ENCODE peak calls at places on chromosomes 13 and 19, in ten cellular contexts. One of them, this sample, is unnamed.

GRCh38 chr19:10230904-10231623 is at the start of gene S1PR2:
- DNase-seq in retinal pigment epithelial cell: no peak
- DNase-seq in PC-9: peak
- DNase-seq in fibroblast of lung: peak
- DNase-seq in thoracic aorta: no peak
- DNase-seq in dorsolateral prefrontal cortex: no peak
- DNase-seq in GM12864: no peak
- DNase-seq in cardiac fibroblast: peak
- DNase-seq in pancreas: peak
- DNase-seq in choroid plexus epithelial cell: peak
- DNase-seq in this sample: peak

GRCh38 chr13:112877976-112878955 is 90.7 kb upstream of the MCF2L start:
- DNase-seq in cardiac fibroblast: no peak
- DNase-seq in GM12864: no peak
- DNase-seq in pancreas: no peak
- DNase-seq in retinal pigment epithelial cell: no peak
- DNase-seq in PC-9: no peak
- DNase-seq in thoracic aorta: no peak
- DNase-seq in dorsolateral prefrontal cortex: peak
- DNase-seq in choroid plexus epithelial cell: no peak
- DNase-seq in fibroblast of lung: no peak
- DNase-seq in this sample: no peak

GRCh38 chr19:3171894-3172679 is 6.5 kb upstream of the S1PR4 start:
- DNase-seq in cardiac fibroblast: no peak
- DNase-seq in fibroblast of lung: no peak
- DNase-seq in thoracic aorta: no peak
- DNase-seq in pancreas: no peak
- DNase-seq in PC-9: no peak
- DNase-seq in retinal pigment epithelial cell: no peak
- DNase-seq in choroid plexus epithelial cell: no peak
- DNase-seq in GM12864: no peak
- DNase-seq in dorsolateral prefrontal cortex: no peak
- DNase-seq in this sample: no peak

GRCh38 chr19:42059196-42059595 is 10.8 kb downstream of the GRIK5 start:
- DNase-seq in dorsolateral prefrontal cortex: no peak
- DNase-seq in thoracic aorta: no peak
- DNase-seq in GM12864: no peak
- DNase-seq in PC-9: no peak
- DNase-seq in fibroblast of lung: no peak
- DNase-seq in cardiac fibroblast: no peak
- DNase-seq in pancreas: no peak
- DNase-seq in retinal pigment epithelial cell: no peak
- DNase-seq in choroid plexus epithelial cell: no peak
- DNase-seq in this sample: no peak

GRCh38 chr13:34675626-34676025 is 266.4 kb upstream of the NBEA start:
- DNase-seq in thoracic aorta: no peak
- DNase-seq in PC-9: no peak
- DNase-seq in dorsolateral prefrontal cortex: no peak
- DNase-seq in retinal pigment epithelial cell: no peak
- DNase-seq in GM12864: no peak
- DNase-seq in cardiac fibroblast: no peak
- DNase-seq in choroid plexus epithelial cell: peak
- DNase-seq in pancreas: no peak
- DNase-seq in fibroblast of lung: peak
- DNase-seq in this sample: peak

GRCh38 chr19:43780706-43781525 is at the start of gene KCNN4:
- DNase-seq in retinal pigment epithelial cell: no peak
- DNase-seq in choroid plexus epithelial cell: peak
- DNase-seq in PC-9: peak
- DNase-seq in dorsolateral prefrontal cortex: no peak
- DNase-seq in thoracic aorta: no peak
- DNase-seq in GM12864: no peak
- DNase-seq in cardiac fibroblast: peak
- DNase-seq in pancreas: no peak
- DNase-seq in fibroblast of lung: peak
- DNase-seq in this sample: peak

GRCh38 chr13:74747186-74747955 is 613.2 kb upstream of the KLF12 start:
- DNase-seq in dorsolateral prefrontal cortex: no peak
- DNase-seq in GM12864: no peak
- DNase-seq in fibroblast of lung: no peak
- DNase-seq in retinal pigment epithelial cell: no peak
- DNase-seq in cardiac fibroblast: no peak
- DNase-seq in PC-9: no peak
- DNase-seq in choroid plexus epithelial cell: peak
- DNase-seq in thoracic aorta: no peak
- DNase-seq in pancreas: no peak
- DNase-seq in this sample: no peak

GRCh38 chr13:49683489-49683888 is 7.8 kb downstream of the EBPL start:
- DNase-seq in dorsolateral prefrontal cortex: no peak
- DNase-seq in choroid plexus epithelial cell: no peak
- DNase-seq in PC-9: no peak
- DNase-seq in cardiac fibroblast: no peak
- DNase-seq in retinal pigment epithelial cell: no peak
- DNase-seq in fibroblast of lung: no peak
- DNase-seq in pancreas: no peak
- DNase-seq in GM12864: no peak
- DNase-seq in thoracic aorta: no peak
- DNase-seq in this sample: no peak

GRCh38 chr13:53873558-53873957 is 844.9 kb downstream of the OLFM4 start:
- DNase-seq in fibroblast of lung: no peak
- DNase-seq in choroid plexus epithelial cell: no peak
- DNase-seq in thoracic aorta: no peak
- DNase-seq in retinal pigment epithelial cell: no peak
- DNase-seq in PC-9: no peak
- DNase-seq in GM12864: no peak
- DNase-seq in pancreas: no peak
- DNase-seq in cardiac fibroblast: no peak
- DNase-seq in dorsolateral prefrontal cortex: no peak
- DNase-seq in this sample: no peak

GRCh38 chr19:34835952-34836351 is 62.9 kb upstream of the ZNF599 start:
- DNase-seq in GM12864: no peak
- DNase-seq in cardiac fibroblast: no peak
- DNase-seq in fibroblast of lung: no peak
- DNase-seq in dorsolateral prefrontal cortex: no peak
- DNase-seq in retinal pigment epithelial cell: no peak
- DNase-seq in pancreas: no peak
- DNase-seq in thoracic aorta: no peak
- DNase-seq in choroid plexus epithelial cell: no peak
- DNase-seq in PC-9: no peak
- DNase-seq in this sample: no peak

GRCh38 chr13:111531505-111531904 is 211.1 kb downstream of the TEX29 start:
- DNase-seq in cardiac fibroblast: peak
- DNase-seq in GM12864: no peak
- DNase-seq in choroid plexus epithelial cell: peak
- DNase-seq in thoracic aorta: no peak
- DNase-seq in retinal pigment epithelial cell: no peak
- DNase-seq in fibroblast of lung: no peak
- DNase-seq in pancreas: no peak
- DNase-seq in dorsolateral prefrontal cortex: no peak
- DNase-seq in PC-9: no peak
- DNase-seq in this sample: no peak

GRCh38 chr19:11064831-11065303 is 24.4 kb upstream of the LDLR start:
- DNase-seq in thoracic aorta: no peak
- DNase-seq in retinal pigment epithelial cell: no peak
- DNase-seq in fibroblast of lung: peak
- DNase-seq in choroid plexus epithelial cell: peak
- DNase-seq in dorsolateral prefrontal cortex: no peak
- DNase-seq in cardiac fibroblast: peak
- DNase-seq in GM12864: no peak
- DNase-seq in pancreas: no peak
- DNase-seq in PC-9: no peak
- DNase-seq in this sample: peak

GRCh38 chr13:87129602-87130300 is 541.4 kb upstream of the SLITRK5 start:
- DNase-seq in pancreas: no peak
- DNase-seq in choroid plexus epithelial cell: peak
- DNase-seq in dorsolateral prefrontal cortex: no peak
- DNase-seq in GM12864: no peak
- DNase-seq in cardiac fibroblast: no peak
- DNase-seq in retinal pigment epithelial cell: no peak
- DNase-seq in thoracic aorta: no peak
- DNase-seq in fibroblast of lung: peak
- DNase-seq in PC-9: no peak
- DNase-seq in this sample: no peak

DNA sequence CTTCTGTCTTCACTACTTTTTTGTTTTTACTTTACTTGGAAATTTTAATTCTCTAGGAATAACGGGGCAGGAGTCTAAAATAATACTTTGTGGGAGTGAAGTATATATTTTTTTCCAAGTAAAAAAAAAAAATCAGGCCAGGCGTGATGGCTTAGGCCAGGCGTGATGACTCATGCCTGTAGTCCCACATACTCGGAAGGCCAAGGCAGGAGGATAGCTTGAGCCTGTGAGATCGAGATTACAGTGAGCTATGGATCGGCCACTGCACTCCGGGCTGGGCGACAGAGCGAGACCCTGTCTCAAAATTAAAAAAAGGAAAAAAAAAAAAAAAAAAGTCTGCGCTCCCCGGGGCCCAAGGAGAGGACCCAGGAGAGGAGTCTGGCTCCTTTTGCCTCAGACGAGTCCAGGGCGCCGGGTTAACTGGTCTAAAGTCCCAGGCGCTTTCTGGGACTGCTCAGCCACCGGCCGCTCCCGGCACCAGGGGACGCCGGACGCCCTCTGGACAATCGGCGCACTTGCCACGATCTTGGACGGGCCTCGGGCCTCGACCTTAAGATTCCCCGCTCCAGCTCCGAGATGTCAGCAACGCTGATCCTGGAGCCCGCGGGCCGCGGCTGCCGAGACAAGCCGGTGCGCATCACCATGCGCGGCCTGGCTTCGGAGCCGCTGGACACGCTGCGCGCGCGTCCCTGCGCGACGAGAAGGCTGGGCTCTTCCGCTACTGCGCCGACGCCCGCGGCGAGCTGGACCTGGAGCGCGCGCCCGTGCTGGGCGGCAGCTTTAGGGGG is 2.7 kb upstream of the ZFP82 start:
- DNase-seq in GM12864: no peak
- DNase-seq in cardiac fibroblast: peak
- DNase-seq in dorsolateral prefrontal cortex: peak
- DNase-seq in retinal pigment epithelial cell: peak
- DNase-seq in thoracic aorta: no peak
- DNase-seq in PC-9: no peak
- DNase-seq in pancreas: no peak
- DNase-seq in choroid plexus epithelial cell: peak
- DNase-seq in fibroblast of lung: peak
- DNase-seq in this sample: peak
- TF ChIP-seq CTCF in GM12864: no peak
- TF ChIP-seq CTCF in cardiac fibroblast: no peak
- TF ChIP-seq CTCF in dorsolateral prefrontal cortex: no peak
- TF ChIP-seq CTCF in retinal pigment epithelial cell: no peak
- TF ChIP-seq CTCF in thoracic aorta: no peak
- TF ChIP-seq CTCF in PC-9: no peak
- TF ChIP-seq CTCF in pancreas: no peak
- TF ChIP-seq CTCF in choroid plexus epithelial cell: no peak
- TF ChIP-seq CTCF in fibroblast of lung: no peak
- TF ChIP-seq CTCF in this sample: no peak

DNA sequence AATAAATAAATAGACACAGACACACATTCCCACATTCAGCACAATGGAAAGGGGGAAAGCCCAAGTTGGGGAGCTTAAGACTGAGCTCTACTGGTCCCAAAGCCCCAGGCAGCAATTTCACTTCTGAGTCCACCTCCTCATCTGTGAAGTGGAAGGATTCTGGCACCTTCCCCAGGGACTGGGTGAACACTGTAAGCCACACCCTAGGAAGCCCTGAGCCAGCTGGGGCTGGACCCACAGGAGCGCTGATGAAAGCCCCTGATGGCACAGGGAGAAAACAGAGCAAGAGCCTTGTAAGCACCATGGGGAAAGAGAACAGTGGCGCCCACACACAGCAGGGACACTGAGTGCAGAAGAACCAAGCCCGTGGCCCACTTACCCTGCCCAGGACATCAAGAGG is 37.8 kb downstream of the EPS15L1 start:
- DNase-seq in fibroblast of lung: peak
- DNase-seq in pancreas: no peak
- DNase-seq in cardiac fibroblast: peak
- DNase-seq in retinal pigment epithelial cell: no peak
- DNase-seq in thoracic aorta: no peak
- DNase-seq in dorsolateral prefrontal cortex: no peak
- DNase-seq in GM12864: no peak
- DNase-seq in PC-9: no peak
- DNase-seq in choroid plexus epithelial cell: no peak
- DNase-seq in this sample: no peak
- H3K4me3 ChIP-seq in fibroblast of lung: no peak
- H3K4me3 ChIP-seq in pancreas: no peak
- H3K4me3 ChIP-seq in cardiac fibroblast: no peak
- H3K4me3 ChIP-seq in retinal pigment epithelial cell: no peak
- H3K4me3 ChIP-seq in thoracic aorta: no peak
- H3K4me3 ChIP-seq in dorsolateral prefrontal cortex: no peak
- H3K4me3 ChIP-seq in GM12864: no peak
- H3K4me3 ChIP-seq in PC-9: no peak
- H3K4me3 ChIP-seq in choroid plexus epithelial cell: no peak
- H3K4me3 ChIP-seq in this sample: no peak

DNA sequence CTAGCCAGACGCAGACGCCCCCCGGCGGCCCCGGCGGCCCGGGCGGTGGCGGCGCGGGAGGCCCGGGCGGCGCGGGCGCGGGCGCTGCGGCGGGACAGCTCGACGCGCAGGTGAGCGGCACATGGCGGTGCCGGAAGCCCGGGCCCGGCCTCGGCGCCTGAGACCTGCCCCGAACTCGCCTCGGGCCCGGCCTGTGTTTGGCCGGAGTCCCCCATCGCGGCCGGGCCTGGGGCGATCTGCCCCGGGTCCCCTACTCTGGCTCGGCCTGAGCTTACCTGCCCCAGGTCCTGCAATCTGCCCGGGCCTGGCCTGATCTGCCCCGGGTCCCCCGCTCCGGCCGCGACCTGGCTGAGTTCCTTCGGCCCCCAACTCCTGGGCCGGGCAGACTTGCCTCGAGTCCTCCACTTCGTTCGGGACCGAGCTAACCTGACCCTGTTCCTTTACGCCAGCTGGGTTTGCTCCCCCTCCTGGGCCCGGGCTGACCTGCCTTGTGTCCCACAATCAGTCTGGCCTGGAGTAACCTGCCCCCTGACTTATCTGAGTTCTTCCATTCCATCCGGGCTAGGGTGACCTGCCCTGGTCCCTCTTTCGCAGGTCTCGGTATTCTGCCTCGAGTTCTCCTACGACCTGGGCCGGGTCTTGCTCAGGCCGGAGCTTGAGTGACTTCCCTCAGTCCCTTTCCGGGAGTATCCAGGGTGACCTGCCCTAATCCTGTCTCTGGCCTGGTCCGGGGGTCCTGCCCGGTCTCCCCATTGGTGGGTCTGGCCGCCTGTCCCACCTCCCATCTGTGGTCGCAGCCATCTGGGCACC is 777 bp downstream of the UPF1 start:
- DNase-seq in choroid plexus epithelial cell: no peak
- DNase-seq in thoracic aorta: no peak
- DNase-seq in dorsolateral prefrontal cortex: no peak
- DNase-seq in retinal pigment epithelial cell: no peak
- DNase-seq in PC-9: peak
- DNase-seq in pancreas: peak
- DNase-seq in fibroblast of lung: no peak
- DNase-seq in cardiac fibroblast: peak
- DNase-seq in GM12864: no peak
- DNase-seq in this sample: no peak
- TF ChIP-seq CTCF in choroid plexus epithelial cell: peak
- TF ChIP-seq CTCF in thoracic aorta: no peak
- TF ChIP-seq CTCF in dorsolateral prefrontal cortex: no peak
- TF ChIP-seq CTCF in retinal pigment epithelial cell: peak
- TF ChIP-seq CTCF in PC-9: no peak
- TF ChIP-seq CTCF in pancreas: no peak
- TF ChIP-seq CTCF in fibroblast of lung: peak
- TF ChIP-seq CTCF in cardiac fibroblast: peak
- TF ChIP-seq CTCF in GM12864: peak
- TF ChIP-seq CTCF in this sample: no peak

GRCh38 chr13:73189365-73189764 is 130.6 kb downstream of the KLF5 start:
- DNase-seq in dorsolateral prefrontal cortex: no peak
- DNase-seq in choroid plexus epithelial cell: no peak
- DNase-seq in PC-9: no peak
- DNase-seq in pancreas: no peak
- DNase-seq in retinal pigment epithelial cell: no peak
- DNase-seq in thoracic aorta: no peak
- DNase-seq in GM12864: no peak
- DNase-seq in fibroblast of lung: no peak
- DNase-seq in cardiac fibroblast: no peak
- DNase-seq in this sample: no peak
- H3K4me3 ChIP-seq in dorsolateral prefrontal cortex: no peak
- H3K4me3 ChIP-seq in choroid plexus epithelial cell: no peak
- H3K4me3 ChIP-seq in PC-9: no peak
- H3K4me3 ChIP-seq in pancreas: no peak
- H3K4me3 ChIP-seq in retinal pigment epithelial cell: no peak
- H3K4me3 ChIP-seq in thoracic aorta: no peak
- H3K4me3 ChIP-seq in GM12864: no peak
- H3K4me3 ChIP-seq in fibroblast of lung: no peak
- H3K4me3 ChIP-seq in cardiac fibroblast: no peak
- H3K4me3 ChIP-seq in this sample: no peak